ENCODE peak calls at places on chromosomes 7 and 10, in eight cellular contexts. L is colonic mucosa; B is heart left ventricle; M is ovary; T is CD4-positive, alpha-beta T cell; H is CD8-positive, alpha-beta T cell; A is HepG2; F is small intestine. Z is an unnamed sample.

GRCh38 chr7:20191044-20191867 is 25.9 kb downstream of the MACC1 start:
- DNase-seq in T (no peak), H (no peak), M (no peak), B (peak), A (no peak), L (no peak), F (no peak), Z (no peak)

GRCh38 chr7:75945297-75946168 is 30.6 kb downstream of the POR start:
- DNase-seq in B (peak), M (no peak), T (no peak), A (peak), H (no peak), L (no peak), F (peak), Z (no peak)

GRCh38 chr7:98879198-98879988 is 1.1 kb downstream of the TRRAP start:
- DNase-seq in H (peak), M (no peak), T (peak), A (peak), F (peak), L (peak), B (peak), Z (no peak)

GRCh38 chr10:82643601-82644000 is 768.6 kb downstream of the NRG3 start:
- DNase-seq in A (no peak), L (no peak), F (no peak), B (no peak), M (no peak), H (no peak), T (no peak), Z (no peak)

GRCh38 chr10:73217628-73218027 is 29.4 kb downstream of the DNAJC9 start:
- DNase-seq in T (no peak), M (no peak), A (no peak), B (no peak), L (no peak), H (no peak), F (no peak), Z (no peak)

GRCh38 chr10:110269641-110270318 is 34.9 kb downstream of the SMNDC1 start:
- DNase-seq in T (no peak), H (no peak), M (no peak), B (no peak), A (peak), L (peak), F (peak), Z (peak)

GRCh38 chr10:86182150-86182549 is 184.4 kb downstream of the GRID1 start:
- DNase-seq in L (no peak), M (no peak), H (no peak), B (no peak), F (no peak), A (no peak), T (no peak), Z (peak)

GRCh38 chr10:13271552-13272163 is 28.2 kb downstream of the PHYH start:
- DNase-seq in F (peak), A (peak), M (peak), T (peak), B (peak), L (peak), H (peak), Z (no peak)

GRCh38 chr7:118311121-118311803 is 86.8 kb downstream of the ANKRD7 start:
- DNase-seq in B (no peak), M (no peak), F (no peak), A (no peak), T (no peak), H (no peak), L (no peak), Z (no peak)

GRCh38 chr10:112732277-112732891 is 217.7 kb upstream of the TCF7L2 start:
- DNase-seq in B (peak), F (no peak), M (no peak), T (no peak), L (no peak), A (no peak), H (no peak), Z (no peak)

GRCh38 chr10:123913688-123914268 is 22.2 kb upstream of the CPXM2 start:
- DNase-seq in T (no peak), A (no peak), B (no peak), F (no peak), H (no peak), M (no peak), L (no peak), Z (no peak)

GRCh38 chr7:127251458-127252379 is 1.0 kb downstream of the GRM8 start:
- DNase-seq in A (no peak), M (no peak), H (no peak), T (no peak), F (no peak), B (no peak), L (peak), Z (no peak)

GRCh38 chr7:156504687-156505545 is 135.7 kb upstream of the RNF32 start:
- DNase-seq in F (no peak), B (no peak), A (peak), T (no peak), L (no peak), M (no peak), H (no peak), Z (no peak)

GRCh38 chr7:30682131-30683083 is at the start of gene CRHR2:
- DNase-seq in L (no peak), F (no peak), A (no peak), T (no peak), B (peak), H (peak), M (no peak), Z (no peak)

GRCh38 chr7:34371922-34372321 is 286.1 kb upstream of the NPSR1 start:
- DNase-seq in B (no peak), A (no peak), M (no peak), F (no peak), H (no peak), T (no peak), L (no peak), Z (no peak)

GRCh38 chr7:117248810-117249209 is 74.0 kb downstream of the WNT2 start:
- DNase-seq in A (no peak), L (no peak), F (no peak), M (no peak), B (no peak), H (no peak), T (no peak), Z (no peak)

GRCh38 chr7:80232969-80233724 is 98.5 kb downstream of the GNAI1 start:
- DNase-seq in L (no peak), A (peak), M (no peak), H (no peak), B (no peak), T (no peak), F (no peak), Z (no peak)

GRCh38 chr7:130441408-130441854 is 615 bp upstream of the CEP41 start:
- DNase-seq in F (peak), M (no peak), H (no peak), A (no peak), L (no peak), T (no peak), B (no peak), Z (no peak)

GRCh38 chr7:28998110-28998509 is 40.0 kb upstream of the TRIL start:
- DNase-seq in H (no peak), A (peak), T (no peak), B (peak), M (no peak), F (no peak), L (no peak), Z (no peak)

GRCh38 chr7:85184599-85185354 is 2.1 kb downstream of the SEMA3D start:
- DNase-seq in T (no peak), M (peak), F (no peak), L (peak), B (no peak), A (no peak), H (no peak), Z (no peak)

GRCh38 chr7:121521681-121522405 is 125.7 kb upstream of the FAM3C start:
- DNase-seq in T (no peak), B (no peak), A (no peak), L (no peak), M (no peak), F (no peak), H (no peak), Z (no peak)

GRCh38 chr7:39595102-39595620 is 28.2 kb upstream of the RALA start:
- DNase-seq in A (peak), B (no peak), T (no peak), H (no peak), F (no peak), L (no peak), M (no peak), Z (no peak)

GRCh38 chr7:50197547-50197946 is 104.5 kb upstream of the ZPBP start:
- DNase-seq in L (no peak), B (no peak), H (no peak), M (no peak), A (peak), F (no peak), T (no peak), Z (no peak)

GRCh38 chr7:150404172-150404784 is 25.1 kb downstream of the ZNF775 start:
- DNase-seq in A (no peak), F (no peak), H (no peak), M (no peak), T (no peak), B (no peak), L (no peak), Z (no peak)

GRCh38 chr10:48306870-48307531 is 524 bp downstream of the MAPK8 start:
- DNase-seq in T (peak), H (peak), F (peak), L (peak), B (peak), M (peak), A (peak), Z (peak)

GRCh38 chr7:98022531-98022930 is 32.5 kb upstream of the OCM2 start:
- DNase-seq in F (no peak), T (no peak), H (no peak), M (no peak), A (no peak), B (no peak), L (no peak), Z (no peak)

GRCh38 chr10:71999360-72000072 is 35.3 kb downstream of the CHST3 start:
- DNase-seq in T (no peak), M (peak), L (peak), F (no peak), A (no peak), H (no peak), B (peak), Z (peak)

GRCh38 chr7:110071219-110071618 is 1019.7 kb upstream of the LRRN3 start:
- DNase-seq in T (no peak), B (no peak), A (no peak), H (no peak), M (no peak), F (no peak), L (no peak), Z (no peak)

GRCh38 chr10:42645103-42645502 is 6.7 kb upstream of the ZNF33B start:
- DNase-seq in T (no peak), B (no peak), H (no peak), M (no peak), A (no peak), L (no peak), F (peak), Z (no peak)

GRCh38 chr10:95819620-95820329 is 63.8 kb downstream of the ENTPD1 start:
- DNase-seq in L (no peak), M (no peak), T (no peak), F (no peak), A (no peak), B (no peak), H (no peak), Z (no peak)

GRCh38 chr7:22989646-22990587 is 24.0 kb downstream of the HYCC1 start:
- DNase-seq in H (no peak), L (no peak), B (no peak), M (no peak), T (no peak), A (no peak), F (no peak), Z (no peak)

GRCh38 chr7:77747718-77748117 is 50.5 kb downstream of the TMEM60 start:
- DNase-seq in H (no peak), L (no peak), M (no peak), A (no peak), B (no peak), T (no peak), F (no peak), Z (no peak)

GRCh38 chr10:69318997-69319727 is 40.9 kb downstream of the HK1 start:
- DNase-seq in B (peak), M (peak), H (peak), F (peak), A (no peak), L (peak), T (peak), Z (no peak)

GRCh38 chr10:69321865-69322264 is 43.6 kb downstream of the HK1 start:
- DNase-seq in F (no peak), A (no peak), M (no peak), H (no peak), L (no peak), B (no peak), T (no peak), Z (no peak)

GRCh38 chr10:69319911-69320316 is 41.6 kb downstream of the HK1 start:
- DNase-seq in T (no peak), B (no peak), M (no peak), F (no peak), L (no peak), H (no peak), A (no peak), Z (no peak)

GRCh38 chr10:69321037-69321715 is 42.9 kb downstream of the HK1 start:
- DNase-seq in B (no peak), A (no peak), F (no peak), H (no peak), T (no peak), M (no peak), L (no peak), Z (no peak)

DNA sequence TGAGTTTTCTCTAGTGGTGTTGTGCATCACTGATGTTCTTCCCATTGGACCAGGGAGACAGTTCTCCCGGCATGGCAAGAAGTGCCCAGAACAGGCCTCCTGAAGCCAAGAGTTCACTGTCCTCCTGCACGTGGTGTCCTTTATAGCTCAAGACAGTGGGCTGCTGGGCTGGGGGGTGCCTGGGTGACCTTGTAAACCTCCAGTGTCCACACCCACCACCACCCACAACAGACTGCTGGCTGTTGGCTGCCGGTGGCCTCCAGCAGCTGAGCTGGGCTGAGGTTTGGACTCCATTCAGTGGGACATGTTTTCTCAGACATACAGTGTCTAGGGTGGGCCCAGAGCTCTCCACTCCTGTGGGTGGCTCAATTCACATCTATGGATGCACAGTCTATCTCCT is 42.2 kb downstream of the HK1 start:
- DNase-seq in A (no peak), M (no peak), H (no peak), L (no peak), T (no peak), F (no peak), B (no peak), Z (no peak)
- H3K27ac ChIP-seq in A (no peak), M (no peak), H (no peak), L (no peak), T (peak), F (no peak), B (peak), Z (no peak)

DNA sequence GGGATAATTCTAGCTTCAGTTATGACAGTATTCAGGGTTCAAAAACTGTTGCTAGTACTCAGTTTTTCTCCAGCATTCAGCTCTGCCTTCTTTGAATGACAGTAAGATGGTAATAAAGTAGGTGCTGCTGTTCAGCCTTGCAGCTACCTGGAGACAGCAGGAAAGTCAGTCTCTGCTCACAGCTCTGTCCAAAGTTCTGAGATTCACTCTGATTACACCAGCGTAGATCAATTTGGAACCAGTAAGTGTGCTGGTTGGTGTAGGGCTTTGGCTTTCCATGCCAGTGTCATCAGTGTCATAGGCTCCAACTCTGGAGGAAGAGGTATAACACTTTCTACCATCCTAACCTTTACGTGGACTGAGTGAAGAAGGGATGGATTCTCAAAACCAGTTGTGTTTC is 26.2 kb downstream of the STK17A start:
- DNase-seq in F (no peak), L (no peak), T (no peak), H (no peak), B (no peak), M (no peak), A (no peak), Z (no peak)
- H3K27ac ChIP-seq in F (no peak), L (no peak), T (no peak), H (no peak), B (no peak), M (no peak), A (no peak), Z (no peak)

GRCh38 chr10:103763374-103764202 is 91.8 kb downstream of the SH3PXD2A start:
- DNase-seq in B (no peak), M (no peak), L (no peak), H (no peak), A (no peak), F (no peak), T (no peak), Z (no peak)

GRCh38 chr10:103764296-103765088 is 90.9 kb downstream of the SH3PXD2A start:
- DNase-seq in B (no peak), A (no peak), T (no peak), M (no peak), L (no peak), H (no peak), F (no peak), Z (peak)

GRCh38 chr10:103761075-103761920 is 94.1 kb downstream of the SH3PXD2A start:
- DNase-seq in A (no peak), L (no peak), H (no peak), F (peak), T (no peak), M (no peak), B (no peak), Z (no peak)

GRCh38 chr10:103762924-103763323 is 92.5 kb downstream of the SH3PXD2A start:
- DNase-seq in T (no peak), H (no peak), A (no peak), F (no peak), B (no peak), L (no peak), M (no peak), Z (no peak)

DNA sequence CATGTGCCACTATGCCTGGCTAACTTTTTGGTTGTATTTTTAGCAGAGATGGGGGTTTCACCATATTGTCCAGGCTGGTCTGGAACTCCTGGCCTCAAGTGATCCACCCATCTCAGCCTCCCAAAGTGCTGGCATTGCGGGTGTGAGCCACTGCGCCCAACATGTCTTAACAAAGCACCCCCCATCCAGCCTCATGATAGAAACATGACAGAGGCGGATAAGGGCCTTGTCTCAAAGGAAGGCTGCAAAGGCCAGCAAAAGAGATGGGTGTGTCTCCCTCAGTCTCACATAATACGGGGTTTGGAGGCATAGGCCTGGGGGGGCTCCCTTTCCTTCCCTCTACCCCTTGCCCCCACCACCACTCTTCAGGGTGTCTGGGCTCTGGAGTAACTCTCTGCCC is 93.2 kb downstream of the SH3PXD2A start:
- DNase-seq in L (no peak), M (no peak), A (no peak), H (no peak), F (no peak), T (no peak), B (no peak), Z (no peak)
- H3K27ac ChIP-seq in L (no peak), M (no peak), A (no peak), H (no peak), F (no peak), T (no peak), B (no peak), Z (no peak)

GRCh38 chr7:36082216-36082615 is 70.8 kb upstream of the EEPD1 start:
- DNase-seq in L (no peak), T (no peak), A (no peak), F (no peak), M (no peak), B (no peak), H (no peak), Z (no peak)
- H3K27ac ChIP-seq in L (no peak), T (no peak), A (no peak), F (no peak), M (no peak), B (no peak), H (no peak), Z (no peak)

GRCh38 chr10:132761395-132762060 is 24.4 kb downstream of the NKX6-2 start:
- DNase-seq in A (no peak), L (no peak), F (no peak), H (no peak), M (no peak), T (no peak), B (no peak), Z (no peak)
- H3K27ac ChIP-seq in A (no peak), L (no peak), F (no peak), H (no peak), M (no peak), T (no peak), B (no peak), Z (no peak)

GRCh38 chr7:26117970-26118369 is 34.0 kb upstream of the NFE2L3 start:
- DNase-seq in M (no peak), T (no peak), H (no peak), A (no peak), F (no peak), L (no peak), B (no peak), Z (no peak)

GRCh38 chr7:26117142-26117807 is 34.7 kb upstream of the NFE2L3 start:
- DNase-seq in A (peak), F (no peak), H (no peak), B (no peak), L (no peak), T (no peak), M (no peak), Z (no peak)

GRCh38 chr7:26127411-26127810 is 24.6 kb upstream of the NFE2L3 start:
- DNase-seq in B (no peak), F (no peak), H (no peak), A (no peak), T (no peak), L (no peak), M (no peak), Z (no peak)

DNA sequence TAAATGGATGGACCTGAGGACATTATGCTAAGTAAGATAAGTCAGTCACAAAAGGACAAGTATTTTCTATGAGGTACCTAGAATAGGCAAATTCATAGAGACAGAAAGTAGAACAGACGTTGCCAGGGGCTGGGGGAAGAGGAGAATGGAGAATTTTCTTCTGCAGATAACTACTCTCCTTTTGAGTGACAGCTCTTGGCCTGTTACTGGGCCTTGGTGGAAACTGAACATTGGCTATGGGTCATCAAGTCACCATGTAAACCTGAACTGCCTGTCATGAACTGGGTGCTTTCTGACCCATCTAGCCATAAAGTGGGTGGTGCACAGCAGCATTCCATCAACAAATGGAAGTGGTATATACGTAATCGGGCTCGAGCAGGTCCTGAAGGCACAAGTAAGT is 29.3 kb upstream of the NFE2L3 start:
- DNase-seq in T (no peak), L (no peak), H (no peak), M (no peak), A (no peak), F (no peak), B (no peak), Z (no peak)
- H3K27ac ChIP-seq in T (no peak), L (no peak), H (no peak), M (no peak), A (no peak), F (no peak), B (no peak), Z (no peak)

GRCh38 chr10:103967433-103968142 is 648 bp downstream of the SLK start:
- DNase-seq in A (no peak), T (no peak), L (peak), H (no peak), B (no peak), M (no peak), F (peak), Z (no peak)
- H3K27ac ChIP-seq in A (peak), T (no peak), L (peak), H (peak), B (peak), M (peak), F (peak), Z (peak)

DNA sequence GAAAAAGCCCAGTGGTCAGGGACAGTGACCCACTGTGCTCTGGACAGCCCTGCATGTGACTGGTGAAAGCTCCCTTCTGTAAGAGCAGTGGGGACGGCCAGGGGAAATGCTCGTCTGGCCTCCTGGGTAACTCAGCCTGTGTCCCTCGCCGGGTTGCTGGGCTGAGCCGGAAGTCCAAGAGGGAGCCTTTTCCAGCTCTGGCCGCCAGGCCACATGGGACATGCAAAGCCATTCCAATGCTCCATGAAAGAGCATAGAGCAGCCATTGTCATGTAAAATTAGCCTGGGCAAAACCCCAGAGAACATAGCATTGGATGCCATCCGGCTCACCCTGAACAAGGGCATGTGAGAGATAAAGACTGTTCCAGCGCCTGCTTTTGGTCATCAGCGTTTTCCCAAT is 64.9 kb upstream of the ADRB1 start:
- DNase-seq in B (peak), H (no peak), A (no peak), M (no peak), L (no peak), T (no peak), F (no peak), Z (peak)
- H3K27ac ChIP-seq in B (peak), H (no peak), A (no peak), M (no peak), L (no peak), T (no peak), F (no peak), Z (peak)